ENCODE peak calls at places on chromosomes 4 and X, in six cellular contexts. U is IMR-90, W is H1, G is neuronal stem cell, H is mesenchymal stem cell, A is trophoblast cell. I is an unnamed sample.

GRCh38 chr4:20043992-20044391 is 207.7 kb upstream of the SLIT2 start:
- DNase-seq in G (no peak), U (no peak), H (peak; percentile 3), W (no peak), A (no peak), I (no peak)

GRCh38 chr4:56575820-56576429 is 70.3 kb downstream of the ARL9 start:
- DNase-seq in A (no peak), W (no peak), U (peak; percentile 63), H (peak; percentile 65), G (no peak), I (no peak)

GRCh38 chrX:10761447-10761846 is 141.1 kb upstream of the MID1 start:
- DNase-seq in U (no peak), W (no peak), A (no peak), H (no peak), G (no peak), I (no peak)

GRCh38 chrX:20066968-20067708 is 49.6 kb downstream of the MAP7D2 start:
- DNase-seq in A (no peak), W (no peak), H (peak; percentile 51), G (no peak), U (peak; percentile 70), I (no peak)

GRCh38 chr4:126223784-126224407 is 909.1 kb downstream of the FAT4 start:
- DNase-seq in G (no peak), W (no peak), U (peak; percentile 23), A (no peak), H (peak; percentile 43), I (no peak)

GRCh38 chr4:152516156-152516555 is 19.7 kb downstream of the FBXW7 start:
- DNase-seq in U (no peak), H (no peak), G (no peak), A (no peak), W (no peak), I (no peak)

GRCh38 chr4:7871356-7871755 is 68.3 kb downstream of the AFAP1 start:
- DNase-seq in G (no peak), W (no peak), H (no peak), U (no peak), A (no peak), I (no peak)

GRCh38 chr4:89054627-89055026 is 2.4 kb downstream of the FAM13A start:
- DNase-seq in A (no peak), G (no peak), H (no peak), U (no peak), W (no peak), I (no peak)

GRCh38 chrX:151019837-151020236 is 36.7 kb downstream of the HMGB3 start:
- DNase-seq in A (peak; percentile 48), U (peak; percentile 46), H (peak; percentile 10), G (no peak), W (no peak), I (no peak)

GRCh38 chrX:141220342-141221008 is 21.8 kb downstream of the SPANXC start:
- DNase-seq in H (peak; percentile 72), A (no peak), G (no peak), U (peak; percentile 74), W (no peak), I (no peak)

GRCh38 chr4:82493721-82494425 is 63.5 kb downstream of the ENOPH1 start:
- DNase-seq in W (no peak), U (peak; percentile 34), H (peak; percentile 1), G (no peak), A (peak; percentile 65), I (no peak)

GRCh38 chrX:38627683-38628082 is 66.3 kb downstream of the TSPAN7 start:
- DNase-seq in G (no peak), W (peak; percentile 5), A (no peak), H (no peak), U (peak; percentile 8), I (peak; percentile 63)

GRCh38 chr4:137387924-137388323 is 144.4 kb downstream of the PCDH18 start:
- DNase-seq in U (peak; percentile 85), G (no peak), A (no peak), H (peak; percentile 15), W (no peak), I (no peak)

DNA sequence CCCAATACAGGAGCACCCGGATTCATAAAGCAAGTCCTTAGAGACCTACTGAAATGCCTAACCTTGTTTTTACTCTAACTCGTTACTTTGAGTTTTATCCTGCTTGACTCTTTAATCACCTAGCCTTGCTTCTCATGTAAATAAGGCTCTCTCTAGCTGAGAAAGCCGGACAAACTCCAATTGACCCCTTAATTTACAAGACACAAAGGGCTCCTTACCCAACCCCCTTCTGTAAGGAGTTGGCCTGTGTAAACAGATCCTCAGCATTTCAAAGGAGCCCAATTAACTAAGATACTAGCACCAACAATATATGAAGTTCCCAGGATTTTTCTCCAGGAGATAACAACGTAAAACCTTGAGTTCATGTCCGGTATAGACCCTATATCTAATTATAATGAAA is 61.7 kb downstream of the CT47B1 start:
- DNase-seq in W (peak; percentile 33), H (no peak), A (no peak), G (no peak), U (no peak), I (peak; percentile 31)
- H3K27me3 ChIP-seq in W (peaks cover 21% of the 10 kb centered on the region), H (no peaks in the 10 kb centered on the region), A (no peaks in the 10 kb centered on the region), G (no peaks in the 10 kb centered on the region), U (no peaks in the 10 kb centered on the region), I (peaks cover 25% of the 10 kb centered on the region)

GRCh38 chr4:85720736-85721135 is 245.8 kb downstream of the ARHGAP24 start:
- DNase-seq in H (peak; percentile 63), W (no peak), U (peak; percentile 23), A (no peak), G (no peak), I (no peak)

GRCh38 chr4:85722806-85723205 is 247.9 kb downstream of the ARHGAP24 start:
- DNase-seq in G (no peak), U (no peak), W (no peak), H (no peak), A (no peak), I (no peak)

GRCh38 chr4:85725727-85726170 is 250.8 kb downstream of the ARHGAP24 start:
- DNase-seq in G (no peak), H (no peak), U (no peak), A (no peak), W (no peak), I (no peak)

GRCh38 chr4:85724801-85725548 is 250.0 kb downstream of the ARHGAP24 start:
- DNase-seq in H (no peak), W (no peak), A (no peak), U (no peak), G (no peak), I (no peak)

DNA sequence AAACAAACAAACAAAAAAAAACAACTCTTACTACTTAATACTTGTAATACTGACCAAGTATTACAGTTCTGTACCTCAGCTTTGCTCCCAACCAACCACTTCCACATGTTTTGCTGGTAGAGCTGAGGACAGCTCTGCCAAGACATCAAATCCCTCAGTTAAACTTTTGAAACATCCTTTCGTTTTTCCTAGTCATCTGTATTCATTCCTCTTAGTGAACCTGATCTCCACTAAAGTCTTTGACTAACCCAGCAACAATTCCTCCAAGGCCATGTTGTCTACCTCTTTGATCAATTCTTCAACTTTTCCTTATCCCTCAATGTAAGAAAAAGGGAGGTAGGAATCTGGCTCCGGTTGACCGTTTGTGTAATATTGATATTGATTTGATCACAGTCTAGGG is 247.5 kb downstream of the ARHGAP24 start:
- DNase-seq in G (no peak), A (no peak), U (no peak), W (no peak), H (no peak), I (no peak)
- H4K91ac ChIP-seq in G (no peak overlapping the region), A (no peak overlapping the region), U (no peak overlapping the region), W (no peak overlapping the region), H (no peak overlapping the region), I (no peak overlapping the region)

DNA sequence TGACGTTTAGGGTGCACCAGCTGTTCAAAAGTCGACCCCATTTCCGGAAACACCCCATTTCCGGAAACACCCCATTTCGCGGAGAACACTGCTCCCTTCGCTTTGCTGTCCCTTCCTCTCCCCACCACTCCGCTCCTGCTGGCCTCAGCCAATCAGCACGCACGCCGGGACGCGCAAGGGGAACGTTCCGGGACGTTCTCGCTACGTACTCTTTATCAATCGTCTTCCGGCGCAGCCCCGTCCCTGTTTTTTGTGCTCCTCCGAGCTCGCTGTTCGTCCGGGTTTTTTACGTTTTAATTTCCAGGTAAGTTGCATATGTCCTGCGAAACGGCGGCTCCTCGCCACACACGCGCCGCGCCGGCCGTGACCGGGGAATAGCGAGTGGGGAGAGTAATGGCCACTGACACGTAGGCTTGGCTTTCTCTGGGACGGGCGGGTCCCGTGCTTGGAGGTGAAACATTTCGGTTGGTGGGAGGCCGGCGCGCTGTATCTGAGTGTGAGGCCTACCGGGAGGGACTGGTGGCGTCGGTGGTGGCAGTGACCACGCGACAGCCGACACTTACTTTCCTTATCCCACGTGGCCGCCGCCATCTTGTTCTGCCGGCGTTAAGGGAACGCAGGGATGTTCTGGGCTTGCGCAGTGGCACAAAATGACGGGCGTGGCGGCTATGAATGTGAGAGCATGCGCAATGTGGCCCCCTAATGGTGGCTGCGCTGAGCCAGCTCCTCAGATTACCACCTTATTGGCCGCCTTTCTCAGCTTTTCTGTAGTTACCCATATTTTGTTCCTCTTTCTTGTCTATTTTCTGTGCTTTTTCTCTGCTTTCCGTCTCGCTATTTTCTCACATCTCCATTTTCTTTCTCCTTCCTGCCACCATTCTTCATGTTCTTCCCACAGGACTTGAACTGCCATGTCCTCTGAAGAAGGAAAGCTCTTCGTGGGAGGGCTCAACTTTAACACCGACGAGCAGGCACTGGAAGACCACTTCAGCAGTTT is at the start of gene RBM3:
- DNase-seq in A (peak; percentile 78), H (peak; percentile 91), W (peak; percentile 71), U (peak; percentile 91), G (peak; percentile 67), I (peak; percentile 89)
- H2AK5ac ChIP-seq in A (peak within 1 kb of the TSS; percentile 91), H (peak within 1 kb of the TSS; percentile 98), W (peak within 1 kb of the TSS; percentile 93), U (peak within 1 kb of the TSS; percentile 98), G (no peak within 1 kb of the TSS), I (no peak within 1 kb of the TSS)

GRCh38 chrX:110743679-110744340 is 51.8 kb downstream of the CHRDL1 start:
- DNase-seq in U (peak; percentile 2), G (no peak), H (no peak), A (no peak), W (no peak), I (no peak)
- H3K27me3 ChIP-seq in U (peaks cover 11% of the 10 kb centered on the region), G (no peaks in the 10 kb centered on the region), H (peaks cover 38% of the 10 kb centered on the region), A (no peaks in the 10 kb centered on the region), W (no peaks in the 10 kb centered on the region), I (no peaks in the 10 kb centered on the region)

GRCh38 chr4:130335417-130336194 is 1239.7 kb downstream of the C4orf33 start:
- DNase-seq in W (no peak), A (no peak), U (no peak), H (no peak), G (no peak), I (no peak)
- H4K91ac ChIP-seq in W (no peak overlapping the region), A (peak overlapping the region; percentile 28), U (no peak overlapping the region), H (no peak overlapping the region), G (no peak overlapping the region), I (no peak overlapping the region)